ENCODE peak calls at places on chromosomes 1 and 21, in ten cellular contexts. R, O, L, M, V, K, A, X, I and G are unnamed samples.

GRCh38 chr1:64514197-64514765 is 44.4 kb downstream of the CACHD1 start:
- DNase-seq in R (no peak), O (no peak), L (no peak), M (no peak), V (no peak), K (no peak), A (peak; percentile 88), X (no peak), I (no peak), G (no peak)

GRCh38 chr21:28714795-28715464 is 277.7 kb downstream of the LTN1 start:
- DNase-seq in R (no peak), O (no peak), L (no peak), M (no peak), V (no peak), K (no peak), A (peak; percentile 81), X (no peak), I (no peak), G (no peak)

GRCh38 chr1:91700771-91701493 is 185.0 kb downstream of the TGFBR3 start:
- DNase-seq in R (no peak), O (no peak), L (no peak), M (no peak), V (no peak), K (no peak), A (peak; percentile 24), X (no peak), I (no peak), G (no peak)

GRCh38 chr21:28396421-28396820 is 596.3 kb downstream of the LTN1 start:
- DNase-seq in R (no peak), O (no peak), L (no peak), M (no peak), V (no peak), K (no peak), A (no peak), X (no peak), I (no peak), G (no peak)

GRCh38 chr1:218659911-218660677 is 315.0 kb downstream of the TGFB2 start:
- DNase-seq in R (no peak), O (no peak), L (no peak), M (no peak), V (no peak), K (no peak), A (no peak), X (no peak), I (no peak), G (no peak)

GRCh38 chr1:29682918-29683314 is 446.6 kb downstream of the PTPRU start:
- DNase-seq in R (no peak), O (no peak), L (no peak), M (no peak), V (peak; percentile 25), K (no peak), A (peak; percentile 28), X (no peak), I (peak; percentile 3), G (no peak)

GRCh38 chr21:41621523-41621922 is 113.6 kb upstream of the TMPRSS2 start:
- DNase-seq in R (no peak), O (no peak), L (no peak), M (no peak), V (no peak), K (no peak), A (no peak), X (no peak), I (no peak), G (no peak)

GRCh38 chr21:15004721-15005370 is 60.0 kb downstream of the NRIP1 start:
- DNase-seq in R (no peak), O (no peak), L (no peak), M (no peak), V (no peak), K (no peak), A (peak; percentile 73), X (no peak), I (no peak), G (no peak)

GRCh38 chr1:205396972-205397616 is 24.8 kb downstream of the LEMD1 start:
- DNase-seq in R (peak; percentile 77), O (no peak), L (no peak), M (no peak), V (no peak), K (no peak), A (peak; percentile 43), X (peak; percentile 61), I (no peak), G (peak; percentile 43)

GRCh38 chr1:20095564-20096434 is 23.5 kb downstream of the PLA2G2D start:
- DNase-seq in R (no peak), O (no peak), L (no peak), M (no peak), V (no peak), K (no peak), A (no peak), X (no peak), I (no peak), G (no peak)

GRCh38 chr21:31145271-31145801 is 107.1 kb upstream of the KRTAP19-8 start:
- DNase-seq in R (no peak), O (no peak), L (no peak), M (no peak), V (no peak), K (no peak), A (peak; percentile 1), X (no peak), I (no peak), G (no peak)

GRCh38 chr1:216281757-216282156 is 141.5 kb downstream of the USH2A start:
- DNase-seq in R (no peak), O (no peak), L (no peak), M (no peak), V (no peak), K (no peak), A (peak; percentile 1), X (no peak), I (no peak), G (no peak)

GRCh38 chr1:150567717-150568561 is 11.5 kb downstream of the MCL1 start:
- DNase-seq in R (no peak), O (peak; percentile 97), L (peak; percentile 88), M (peak; percentile 84), V (peak; percentile 94), K (peak; percentile 89), A (peak; percentile 98), X (peak; percentile 43), I (peak; percentile 94), G (peak; percentile 47)

GRCh38 chr1:212302745-212303383 is 17.7 kb downstream of the PPP2R5A start:
- DNase-seq in R (no peak), O (no peak), L (no peak), M (no peak), V (no peak), K (no peak), A (peak; percentile 76), X (no peak), I (no peak), G (no peak)

GRCh38 chr1:1440941-1441888 is 5.7 kb downstream of the VWA1 start:
- DNase-seq in R (no peak), O (no peak), L (no peak), M (peak; percentile 75), V (no peak), K (no peak), A (no peak), X (peak; percentile 71), I (no peak), G (no peak)

DNA sequence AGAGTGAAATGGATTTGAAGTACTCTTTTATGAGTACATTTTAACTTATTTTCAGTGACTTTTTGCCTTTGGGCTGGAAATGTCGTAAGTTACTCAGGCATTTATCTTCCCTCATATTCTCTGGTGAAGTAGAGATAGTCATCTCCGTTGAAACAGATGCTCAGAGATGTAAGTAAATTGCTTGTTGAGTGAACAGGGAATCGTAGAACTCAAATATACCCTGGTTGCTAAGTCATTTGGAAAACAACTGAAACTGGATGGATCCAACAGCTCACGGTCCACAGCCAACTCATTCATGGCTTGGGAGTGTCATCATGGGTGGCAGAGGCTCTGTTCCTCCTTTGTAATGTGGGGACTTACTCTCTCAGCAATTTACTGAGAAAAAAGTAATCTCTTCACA is 107.2 kb downstream of the LEPR start:
- DNase-seq in R (no peak), O (no peak), L (no peak), M (no peak), V (no peak), K (no peak), A (no peak), X (no peak), I (no peak), G (no peak)
- TF ChIP-seq POLR2A in R (no peak), O (no peak), L (no peak), M (no peak), V (no peak), K (no peak), A (no peak), X (no peak), I (no peak), G (no peak)

GRCh38 chr1:111486431-111486830 is 12.6 kb downstream of the C1orf162 start:
- DNase-seq in R (no peak), O (no peak), L (no peak), M (no peak), V (no peak), K (no peak), A (no peak), X (no peak), I (no peak), G (no peak)

GRCh38 chr1:111488669-111489068 is 14.8 kb downstream of the ADORA3 start:
- DNase-seq in R (no peak), O (no peak), L (no peak), M (no peak), V (no peak), K (no peak), A (no peak), X (no peak), I (no peak), G (no peak)

GRCh38 chr1:111491070-111491469 is 12.4 kb downstream of the ADORA3 start:
- DNase-seq in R (no peak), O (no peak), L (no peak), M (no peak), V (no peak), K (no peak), A (no peak), X (no peak), I (no peak), G (no peak)

GRCh38 chr1:111490220-111490619 is 13.2 kb downstream of the ADORA3 start:
- DNase-seq in R (no peak), O (no peak), L (no peak), M (no peak), V (no peak), K (no peak), A (no peak), X (no peak), I (no peak), G (no peak)

GRCh38 chr1:111489604-111490003 is 13.8 kb downstream of the ADORA3 start:
- DNase-seq in R (no peak), O (no peak), L (no peak), M (no peak), V (no peak), K (no peak), A (no peak), X (no peak), I (peak; percentile 71), G (no peak)
- TF ChIP-seq POLR2A in R (no peak), O (no peak), L (no peak), M (no peak), V (no peak), K (no peak), A (no peak), X (no peak), I (peak; percentile 21), G (no peak)

GRCh38 chr1:244851546-244852231 is 12.7 kb downstream of the HNRNPU start:
- DNase-seq in R (no peak), O (no peak), L (no peak), M (no peak), V (no peak), K (no peak), A (no peak), X (no peak), I (no peak), G (no peak)
- TF ChIP-seq POLR2A in R (no peak), O (no peak), L (peak; percentile 38), M (no peak), V (no peak), K (no peak), A (no peak), X (no peak), I (no peak), G (no peak)

GRCh38 chr1:52553372-52554266 is 727 bp upstream of the TUT4 start:
- DNase-seq in R (peak; percentile 42), O (peak; percentile 93), L (no peak), M (peak; percentile 90), V (peak; percentile 91), K (peak; percentile 66), A (peak; percentile 86), X (peak; percentile 48), I (peak; percentile 72), G (peak; percentile 75)
- TF ChIP-seq POLR2A in R (peak; percentile 48), O (no peak), L (peak; percentile 72), M (peak; percentile 42), V (no peak), K (peak; percentile 51), A (peak; percentile 62), X (peak; percentile 60), I (peak; percentile 45), G (peak; percentile 74)